ENCODE peak calls at places on chromosome 18, in five cellular contexts. N, Y, Z, M and F are unnamed samples.

GRCh38 chr18:62485684-62486083 is 37.1 kb upstream of the ZCCHC2 start:
- DNase-seq in N (peak), Y (peak), Z (no peak), M (no peak), F (peak)

GRCh38 chr18:23578891-23579653 is 7.2 kb downstream of the NPC1 start:
- DNase-seq in N (no peak), Y (peak), Z (no peak), M (no peak), F (peak)

GRCh38 chr18:13416208-13416607 is 197.6 kb downstream of the LDLRAD4 start:
- DNase-seq in N (no peak), Y (no peak), Z (no peak), M (no peak), F (no peak)

GRCh38 chr18:66560092-66560491 is 43.8 kb downstream of the CDH19 start:
- DNase-seq in N (no peak), Y (peak), Z (no peak), M (peak), F (no peak)

GRCh38 chr18:63905361-63905760 is 2.4 kb upstream of the SERPINB10 start:
- DNase-seq in N (no peak), Y (no peak), Z (no peak), M (no peak), F (no peak)

GRCh38 chr18:76441002-76441667 is 53.9 kb downstream of the ZNF516 start:
- DNase-seq in N (no peak), Y (no peak), Z (no peak), M (no peak), F (no peak)

GRCh38 chr18:10067670-10068659 is 154.1 kb downstream of the VAPA start:
- DNase-seq in N (no peak), Y (no peak), Z (no peak), M (no peak), F (no peak)

GRCh38 chr18:58668897-58669296 is 2.4 kb upstream of the MALT1 start:
- DNase-seq in N (peak), Y (no peak), Z (no peak), M (no peak), F (peak)

GRCh38 chr18:59921384-59921891 is 21.6 kb downstream of the PMAIP1 start:
- DNase-seq in N (no peak), Y (no peak), Z (peak), M (no peak), F (no peak)

GRCh38 chr18:76801567-76802505 is 20.5 kb upstream of the ZNF236 start:
- DNase-seq in N (peak), Y (peak), Z (peak), M (peak), F (peak)

GRCh38 chr18:33210575-33211189 is 229.8 kb downstream of the CCDC178 start:
- DNase-seq in N (no peak), Y (peak), Z (no peak), M (no peak), F (no peak)